ENCODE peak calls at places on chromosomes 2 and 18, in seven cellular contexts. R is uterus, C is Peyer's patch, Q is lower lobe of right lung, L is GM23338, N is fibroblast of lung, T is DND-41. P is an unnamed sample.
A peak's percentile ranks its signal among the peaks of the same experiment; 100 is the strongest.

GRCh38 chr2:212005077-212005671 is 533.4 kb downstream of the ERBB4 start:
- DNase-seq in R (no peak), C (no peak), Q (peak; percentile 49), L (peak; percentile 73), N (peak; percentile 22), T (peak; percentile 44), P (peak; percentile 28)

GRCh38 chr2:150548527-150548926 is 61.1 kb upstream of the RND3 start:
- DNase-seq in R (no peak), C (no peak), Q (no peak), L (peak; percentile 77), N (peak; percentile 46), T (no peak), P (peak; percentile 25)

GRCh38 chr2:222052934-222053367 is 245.8 kb downstream of the PAX3 start:
- DNase-seq in R (no peak), C (no peak), Q (no peak), L (peak; percentile 92), N (no peak), T (no peak), P (no peak)

GRCh38 chr18:2441544-2441943 is 129.8 kb downstream of the METTL4 start:
- DNase-seq in R (no peak), C (no peak), Q (no peak), L (no peak), N (peak; percentile 62), T (no peak), P (peak; percentile 13)

GRCh38 chr2:144624451-144624850 is 104.5 kb upstream of the ZEB2 start:
- DNase-seq in R (no peak), C (no peak), Q (no peak), L (no peak), N (no peak), T (no peak), P (no peak)

GRCh38 chr18:45954070-45954712 is 12.9 kb downstream of the EPG5 start:
- DNase-seq in R (no peak), C (no peak), Q (no peak), L (no peak), N (peak; percentile 96), T (no peak), P (peak; percentile 88)

GRCh38 chr18:7958081-7958896 is 391.2 kb downstream of the PTPRM start:
- DNase-seq in R (no peak), C (no peak), Q (no peak), L (no peak), N (peak; percentile 20), T (no peak), P (peak; percentile 44)

GRCh38 chr2:57497489-57498096 is 549.0 kb upstream of the VRK2 start:
- DNase-seq in R (peak; percentile 18), C (peak; percentile 16), Q (peak; percentile 41), L (peak; percentile 82), N (peak; percentile 45), T (peak; percentile 38), P (peak; percentile 53)

GRCh38 chr2:200305797-200306718 is at the start of gene SPATS2L:
- DNase-seq in R (peak; percentile 77), C (peak; percentile 33), Q (peak; percentile 86), L (peak; percentile 64), N (peak; percentile 85), T (no peak), P (peak; percentile 77)

GRCh38 chr2:105376789-105377231 is 22.0 kb downstream of the FHL2 start:
- DNase-seq in R (no peak), C (no peak), Q (no peak), L (no peak), N (peak; percentile 92), T (no peak), P (peak; percentile 83)

GRCh38 chr2:65660340-65660739 is 227.9 kb upstream of the SPRED2 start:
- DNase-seq in R (no peak), C (no peak), Q (no peak), L (no peak), N (peak; percentile 77), T (no peak), P (peak; percentile 16)

GRCh38 chr18:3460823-3461398 is 10.9 kb downstream of the TGIF1 start:
- DNase-seq in R (no peak), C (no peak), Q (no peak), L (no peak), N (no peak), T (no peak), P (no peak)

GRCh38 chr2:116095636-116096035 is 1653.2 kb downstream of the DPP10 start:
- DNase-seq in R (no peak), C (no peak), Q (no peak), L (peak; percentile 27), N (no peak), T (no peak), P (no peak)

GRCh38 chr18:3508576-3509559 is 58.9 kb downstream of the TGIF1 start:
- DNase-seq in R (no peak), C (no peak), Q (no peak), L (peak; percentile 56), N (no peak), T (no peak), P (no peak)

GRCh38 chr2:72150157-72150960 is 2.7 kb upstream of the CYP26B1 start:
- DNase-seq in R (peak; percentile 72), C (peak; percentile 51), Q (peak; percentile 59), L (peak; percentile 92), N (peak; percentile 56), T (peak; percentile 38), P (peak; percentile 68)

GRCh38 chr18:13613591-13614317 is 112.6 kb downstream of the FAM210A start:
- DNase-seq in R (no peak), C (peak; percentile 70), Q (no peak), L (no peak), N (no peak), T (peak; percentile 52), P (no peak)

GRCh38 chr2:121665504-121665903 is 16.2 kb upstream of the CLASP1 start:
- DNase-seq in R (no peak), C (no peak), Q (no peak), L (no peak), N (peak; percentile 11), T (no peak), P (no peak)

GRCh38 chr2:16104345-16105177 is 164.2 kb downstream of the MYCN start:
- DNase-seq in R (no peak), C (no peak), Q (no peak), L (peak; percentile 76), N (no peak), T (no peak), P (no peak)

GRCh38 chr2:223956267-223956666 is 996 bp upstream of the MRPL44 start:
- DNase-seq in R (no peak), C (no peak), Q (no peak), L (no peak), N (no peak), T (no peak), P (no peak)

GRCh38 chr2:67996772-67997527 is 65.9 kb downstream of the C1D start:
- DNase-seq in R (no peak), C (no peak), Q (no peak), L (no peak), N (no peak), T (no peak), P (no peak)

DNA sequence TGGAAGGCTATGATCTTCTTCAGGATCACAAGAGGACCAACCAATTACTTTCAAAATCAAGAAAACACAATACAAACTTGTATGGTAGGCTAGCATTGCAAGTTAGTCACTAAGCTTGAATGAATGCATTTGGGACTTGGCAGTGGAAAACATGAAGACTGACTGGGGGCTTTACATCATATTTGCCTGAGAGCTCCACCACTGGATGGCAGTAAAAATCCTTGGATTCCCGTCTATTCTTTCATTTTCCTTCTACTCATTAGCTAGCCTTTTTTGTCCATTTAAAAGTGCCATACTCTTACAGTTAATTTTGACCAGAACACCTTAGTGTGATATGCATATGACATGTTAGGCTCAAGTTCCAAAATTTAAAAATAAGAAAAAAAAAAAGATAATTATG is 63.5 kb upstream of the RASGRP3 start:
- DNase-seq in R (no peak), C (no peak), Q (no peak), L (peak; percentile 54), N (peak; percentile 70), T (no peak), P (peak; percentile 77)
- TF ChIP-seq CTCF in R (no peak), C (peak; percentile 14), Q (peak; percentile 51), L (peak; percentile 55), N (peak; percentile 67), T (peak; percentile 42), P (peak; percentile 59)

DNA sequence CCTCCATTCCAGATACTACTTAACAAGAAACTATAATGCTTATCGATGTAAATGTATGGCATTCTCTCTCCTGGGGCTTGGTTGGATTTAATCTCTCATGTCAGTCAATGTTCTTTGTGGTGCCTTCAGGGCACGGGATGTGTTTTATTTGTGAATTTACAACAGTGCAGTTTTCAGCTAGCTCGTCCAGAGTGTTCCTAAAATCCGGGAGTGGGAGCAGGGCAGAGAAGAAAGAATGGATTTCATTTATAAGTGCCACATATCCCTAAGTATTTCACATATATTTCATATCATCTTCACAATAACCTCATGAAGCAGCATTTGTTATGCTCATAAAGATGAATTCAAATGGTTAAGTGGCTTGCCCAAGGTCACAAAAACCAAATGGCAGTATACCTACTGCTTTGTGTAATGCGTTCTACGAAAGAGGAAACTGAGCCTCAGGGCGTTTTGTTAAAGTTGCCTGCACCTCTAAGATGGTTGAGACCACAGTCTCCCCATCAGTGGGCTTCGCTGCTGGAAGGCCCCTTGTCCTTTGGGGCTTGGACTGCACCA is 134.7 kb upstream of the MGAT5 start:
- DNase-seq in R (no peak), C (no peak), Q (no peak), L (no peak), N (no peak), T (no peak), P (no peak)
- H3K4me3 ChIP-seq in R (peak overlapping the region; percentile 69), C (peak overlapping the region; percentile 79), Q (peak overlapping the region; percentile 92), L (peak overlapping the region; percentile 87), N (peak overlapping the region; percentile 95), T (peak overlapping the region; percentile 95), P (peak overlapping the region; percentile 61)

DNA sequence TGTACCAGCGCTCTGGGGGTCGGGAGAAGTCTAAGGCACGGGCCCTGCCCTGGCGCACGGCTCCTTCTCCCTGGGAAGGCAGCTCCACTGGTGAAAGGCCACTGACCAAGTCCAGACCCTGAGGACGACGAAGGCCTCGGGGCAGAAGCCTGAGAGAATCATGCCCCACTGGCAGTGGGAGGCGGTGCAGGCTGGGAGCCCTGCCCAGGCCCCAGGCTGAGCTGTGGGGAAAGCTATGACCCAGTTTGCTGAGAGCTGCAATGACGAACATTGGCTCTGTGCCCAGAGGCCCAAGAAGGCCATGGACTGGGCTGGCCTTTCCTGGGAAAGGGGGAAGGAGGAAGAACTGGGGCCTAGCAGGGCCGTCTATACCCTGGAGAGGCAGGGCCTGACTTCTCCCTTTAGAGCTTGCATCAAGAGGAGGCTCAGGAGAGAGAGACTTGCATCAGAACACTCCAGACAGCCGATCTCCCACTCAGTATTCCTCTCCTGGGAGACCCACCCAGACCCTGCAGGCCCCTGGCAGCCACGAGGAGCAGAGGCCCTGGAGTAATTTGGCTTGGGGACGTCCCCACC is 32.9 kb downstream of the HS1BP3 start:
- DNase-seq in R (peak; percentile 99), C (peak; percentile 56), Q (peak; percentile 97), L (no peak), N (peak; percentile 97), T (no peak), P (peak; percentile 99)
- TF ChIP-seq CTCF in R (peak; percentile 27), C (peak; percentile 19), Q (peak; percentile 72), L (no peak), N (peak; percentile 68), T (no peak), P (peak; percentile 54)

DNA sequence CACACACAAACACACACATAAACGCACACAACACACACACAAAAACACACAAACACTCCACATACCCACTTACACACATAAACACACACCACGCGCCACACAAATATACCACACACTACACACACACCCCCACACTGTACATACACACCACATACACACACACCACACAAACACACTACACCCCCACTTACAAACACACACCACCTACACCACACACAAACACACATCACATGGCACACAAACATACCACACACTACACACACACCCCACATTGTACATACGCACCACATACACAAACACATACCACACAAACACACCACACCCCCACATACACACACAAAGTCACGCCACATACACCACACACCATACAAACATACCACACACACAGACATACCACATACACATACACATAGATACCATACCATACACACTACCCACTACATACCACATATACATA is 59.9 kb downstream of the TWIST2 start:
- DNase-seq in R (no peak), C (no peak), Q (no peak), L (no peak), N (no peak), T (no peak), P (no peak)
- H3K4me3 ChIP-seq in R (no peak overlapping the region), C (no peak overlapping the region), Q (no peak overlapping the region), L (no peak overlapping the region), N (no peak overlapping the region), T (no peak overlapping the region), P (no peak overlapping the region)